ENCODE peak calls at places on chromosomes 6 and 20, in nine cellular contexts. N is stomach; T is esophagus muscularis mucosa; R is mesendoderm; F is effector memory CD4-positive, alpha-beta T cell; P is MM.1S; V is cardiac muscle cell; B is AG04450; I is pancreas. S is an unnamed sample.

GRCh38 chr6:158506577-158506976 is 53.3 kb upstream of the TMEM181 start:
- DNase-seq in N (no peak), T (no peak), R (peak), F (no peak), P (no peak), V (no peak), B (no peak), I (no peak), S (no peak)

GRCh38 chr6:2749972-2750600 is 636 bp downstream of the MYLK4 start:
- DNase-seq in N (peak), T (no peak), R (peak), F (peak), P (peak), V (peak), B (no peak), I (peak), S (no peak)

GRCh38 chr6:105896052-105896820 is 189.9 kb upstream of the PRDM1 start:
- DNase-seq in N (no peak), T (peak), R (peak), F (no peak), P (no peak), V (no peak), B (no peak), I (no peak), S (no peak)

GRCh38 chr6:68876792-68877493 is 241.9 kb downstream of the ADGRB3 start:
- DNase-seq in N (no peak), T (no peak), R (peak), F (no peak), P (peak), V (peak), B (no peak), I (no peak), S (no peak)

GRCh38 chr20:2816030-2816582 is at the start of gene TMEM239:
- DNase-seq in N (no peak), T (no peak), R (no peak), F (no peak), P (no peak), V (no peak), B (no peak), I (no peak), S (no peak)

GRCh38 chr6:134491473-134491872 is 173.6 kb upstream of the SGK1 start:
- DNase-seq in N (no peak), T (no peak), R (no peak), F (no peak), P (no peak), V (peak), B (no peak), I (no peak), S (no peak)

GRCh38 chr20:20480689-20481088 is 112.8 kb downstream of the INSM1 start:
- DNase-seq in N (no peak), T (no peak), R (no peak), F (no peak), P (no peak), V (peak), B (no peak), I (no peak), S (no peak)

GRCh38 chr6:39231844-39232243 is 2.6 kb upstream of the KCNK5 start:
- DNase-seq in N (no peak), T (no peak), R (peak), F (no peak), P (no peak), V (no peak), B (no peak), I (no peak), S (no peak)

GRCh38 chr6:53035549-53036213 is 29.5 kb upstream of the FBXO9 start:
- DNase-seq in N (no peak), T (no peak), R (peak), F (no peak), P (no peak), V (peak), B (no peak), I (no peak), S (no peak)

GRCh38 chr6:304833-305370 is 12.6 kb downstream of the DUSP22 start:
- DNase-seq in N (no peak), T (no peak), R (no peak), F (no peak), P (no peak), V (no peak), B (no peak), I (no peak), S (no peak)

GRCh38 chr6:74991573-74992332 is 214.1 kb downstream of the COL12A1 start:
- DNase-seq in N (no peak), T (no peak), R (peak), F (no peak), P (no peak), V (peak), B (no peak), I (no peak), S (no peak)

GRCh38 chr6:106527979-106528378 is 101.3 kb downstream of the RTN4IP1 start:
- DNase-seq in N (no peak), T (no peak), R (no peak), F (no peak), P (no peak), V (peak), B (peak), I (no peak), S (no peak)

GRCh38 chr6:7505196-7505699 is 36.2 kb upstream of the DSP start:
- DNase-seq in N (peak), T (no peak), R (peak), F (no peak), P (no peak), V (peak), B (no peak), I (no peak), S (no peak)

GRCh38 chr6:79665725-79666551 is 34.8 kb downstream of the SH3BGRL2 start:
- DNase-seq in N (no peak), T (no peak), R (no peak), F (no peak), P (no peak), V (no peak), B (no peak), I (no peak), S (no peak)

GRCh38 chr6:92315312-92315711 is 1104.0 kb downstream of the EPHA7 start:
- DNase-seq in N (no peak), T (no peak), R (no peak), F (no peak), P (no peak), V (no peak), B (no peak), I (no peak), S (no peak)

GRCh38 chr6:14232889-14233288 is 115.3 kb downstream of the CD83 start:
- DNase-seq in N (no peak), T (no peak), R (no peak), F (no peak), P (no peak), V (no peak), B (no peak), I (no peak), S (no peak)

GRCh38 chr20:16293590-16293989 is 279.7 kb downstream of the KIF16B start:
- DNase-seq in N (no peak), T (peak), R (no peak), F (no peak), P (no peak), V (no peak), B (peak), I (no peak), S (no peak)

GRCh38 chr6:143592335-143592734 is 80.8 kb upstream of the FUCA2 start:
- DNase-seq in N (no peak), T (no peak), R (peak), F (no peak), P (no peak), V (no peak), B (no peak), I (no peak), S (no peak)

DNA sequence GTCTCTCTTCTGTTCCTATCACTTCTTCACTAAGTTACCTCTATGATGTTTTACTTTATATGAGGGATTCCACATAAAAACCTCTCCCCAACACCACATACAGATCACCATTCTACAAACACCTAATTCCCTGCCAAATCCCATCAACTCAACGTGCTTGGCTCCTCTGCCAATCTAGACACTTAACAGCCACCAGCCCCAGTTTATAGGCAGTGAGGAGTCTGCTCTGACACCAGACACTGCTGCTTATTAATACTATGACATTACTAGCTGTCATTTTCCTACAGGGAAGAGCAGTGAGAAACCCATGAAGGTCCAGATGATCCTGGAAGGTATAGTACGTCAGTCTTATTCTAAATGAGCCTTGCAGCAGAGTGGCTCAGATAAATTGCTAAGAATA is 104.3 kb downstream of the CHD6 start:
- DNase-seq in N (no peak), T (no peak), R (no peak), F (no peak), P (no peak), V (no peak), B (no peak), I (no peak), S (no peak)
- H3K27ac ChIP-seq in N (no peak), T (no peak), R (no peak), F (no peak), P (no peak), V (no peak), B (no peak), I (no peak), S (no peak)

GRCh38 chr20:24832518-24832917 is 116.6 kb upstream of the CST7 start:
- DNase-seq in N (no peak), T (no peak), R (no peak), F (no peak), P (no peak), V (no peak), B (no peak), I (no peak), S (no peak)
- H3K27ac ChIP-seq in N (no peak), T (no peak), R (no peak), F (no peak), P (no peak), V (no peak), B (no peak), I (no peak), S (no peak)

GRCh38 chr20:32204485-32205115 is 2.9 kb downstream of the PLAGL2 start:
- DNase-seq in N (no peak), T (no peak), R (no peak), F (no peak), P (no peak), V (no peak), B (no peak), I (no peak), S (no peak)

GRCh38 chr20:32199006-32199405 is 8.5 kb downstream of the PLAGL2 start:
- DNase-seq in N (no peak), T (no peak), R (no peak), F (no peak), P (no peak), V (no peak), B (no peak), I (no peak), S (no peak)

GRCh38 chr20:32203556-32204484 is 3.7 kb downstream of the PLAGL2 start:
- DNase-seq in N (peak), T (no peak), R (no peak), F (no peak), P (no peak), V (peak), B (no peak), I (no peak), S (no peak)

GRCh38 chr20:32201296-32201976 is 6.1 kb downstream of the PLAGL2 start:
- DNase-seq in N (no peak), T (no peak), R (no peak), F (no peak), P (no peak), V (no peak), B (no peak), I (no peak), S (no peak)

DNA sequence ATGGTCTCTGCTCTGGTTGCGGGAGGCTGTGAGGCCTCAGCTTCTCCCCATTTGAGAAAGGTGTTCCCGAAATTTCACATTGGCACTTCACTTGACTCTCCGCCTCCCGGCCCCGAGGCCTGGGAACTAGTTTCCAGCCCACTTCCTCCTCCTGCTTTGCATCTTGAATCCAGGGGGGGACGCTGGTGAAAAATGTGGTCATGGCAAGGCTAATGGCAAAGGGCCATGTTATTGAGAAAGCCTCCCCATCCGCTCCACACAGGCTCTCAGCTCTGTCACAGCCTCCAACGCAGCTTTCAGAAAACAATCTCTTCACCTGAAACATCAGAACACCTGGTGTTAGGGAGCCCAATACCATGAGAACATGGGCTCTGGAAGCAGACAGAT is 5.6 kb downstream of the PLAGL2 start:
- DNase-seq in N (no peak), T (no peak), R (no peak), F (no peak), P (no peak), V (peak), B (no peak), I (no peak), S (no peak)
- H3K27ac ChIP-seq in N (peak), T (no peak), R (no peak), F (no peak), P (no peak), V (no peak), B (no peak), I (no peak), S (no peak)

GRCh38 chr20:25272223-25273000 is 24.5 kb downstream of the PYGB start:
- DNase-seq in N (peak), T (no peak), R (no peak), F (no peak), P (no peak), V (no peak), B (no peak), I (no peak), S (no peak)

GRCh38 chr20:25274481-25274880 is 26.6 kb downstream of the PYGB start:
- DNase-seq in N (peak), T (no peak), R (no peak), F (no peak), P (no peak), V (no peak), B (no peak), I (peak), S (no peak)

GRCh38 chr20:25273541-25274358 is 25.9 kb downstream of the PYGB start:
- DNase-seq in N (peak), T (no peak), R (no peak), F (no peak), P (no peak), V (no peak), B (no peak), I (no peak), S (peak)

GRCh38 chr20:25271486-25272222 is 23.8 kb downstream of the PYGB start:
- DNase-seq in N (peak), T (no peak), R (no peak), F (no peak), P (no peak), V (no peak), B (no peak), I (no peak), S (no peak)

GRCh38 chr20:25273046-25273445 is 25.2 kb downstream of the PYGB start:
- DNase-seq in N (peak), T (no peak), R (no peak), F (no peak), P (no peak), V (no peak), B (no peak), I (no peak), S (peak)
- H3K27ac ChIP-seq in N (peak), T (peak), R (no peak), F (no peak), P (no peak), V (no peak), B (no peak), I (no peak), S (peak)

DNA sequence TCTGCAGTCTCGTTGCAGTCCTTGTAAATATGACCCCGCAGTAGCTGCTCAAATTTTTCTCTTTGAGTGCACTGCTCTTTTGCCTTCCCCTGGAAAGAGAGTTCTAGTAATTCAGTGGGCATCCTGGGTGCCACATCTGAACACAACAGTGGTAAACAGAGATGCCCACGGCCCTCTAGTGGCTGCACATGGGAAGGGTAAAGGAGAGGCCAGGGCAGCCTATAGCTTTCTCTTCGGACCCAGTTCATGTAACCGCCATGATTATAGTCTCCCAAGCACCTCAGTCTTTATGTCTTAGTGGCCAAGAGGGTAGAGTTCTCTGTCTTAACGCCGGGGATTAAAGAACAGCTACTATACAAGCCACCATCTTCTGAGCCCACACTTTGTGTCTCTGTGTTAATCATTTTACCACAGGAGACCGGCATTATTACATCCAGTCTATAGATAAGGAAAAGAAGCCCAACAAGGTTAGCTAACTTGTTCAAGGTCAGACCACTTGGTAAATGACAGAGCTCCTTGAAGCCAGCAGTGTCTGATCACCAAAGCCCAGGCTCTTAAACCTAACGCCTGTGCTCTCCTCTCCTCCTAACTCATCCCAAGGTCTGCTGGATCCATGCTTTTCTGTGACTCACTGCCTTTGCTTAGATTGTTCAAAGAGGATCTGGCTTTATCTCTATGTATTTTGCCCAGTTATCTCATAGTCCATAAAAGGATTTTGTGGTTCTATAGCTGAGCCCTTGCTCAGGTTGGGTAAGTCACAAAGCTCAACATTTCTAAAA is 81.8 kb downstream of the ISM1 start:
- DNase-seq in N (no peak), T (no peak), R (peak), F (no peak), P (peak), V (peak), B (no peak), I (no peak), S (no peak)
- H3K27ac ChIP-seq in N (no peak), T (no peak), R (no peak), F (no peak), P (no peak), V (no peak), B (no peak), I (no peak), S (no peak)

GRCh38 chr20:50408526-50409364 is 101.4 kb upstream of the PTPN1 start:
- DNase-seq in N (no peak), T (no peak), R (no peak), F (no peak), P (no peak), V (no peak), B (no peak), I (no peak), S (no peak)
- H3K27ac ChIP-seq in N (peak), T (peak), R (no peak), F (no peak), P (no peak), V (no peak), B (no peak), I (no peak), S (no peak)

DNA sequence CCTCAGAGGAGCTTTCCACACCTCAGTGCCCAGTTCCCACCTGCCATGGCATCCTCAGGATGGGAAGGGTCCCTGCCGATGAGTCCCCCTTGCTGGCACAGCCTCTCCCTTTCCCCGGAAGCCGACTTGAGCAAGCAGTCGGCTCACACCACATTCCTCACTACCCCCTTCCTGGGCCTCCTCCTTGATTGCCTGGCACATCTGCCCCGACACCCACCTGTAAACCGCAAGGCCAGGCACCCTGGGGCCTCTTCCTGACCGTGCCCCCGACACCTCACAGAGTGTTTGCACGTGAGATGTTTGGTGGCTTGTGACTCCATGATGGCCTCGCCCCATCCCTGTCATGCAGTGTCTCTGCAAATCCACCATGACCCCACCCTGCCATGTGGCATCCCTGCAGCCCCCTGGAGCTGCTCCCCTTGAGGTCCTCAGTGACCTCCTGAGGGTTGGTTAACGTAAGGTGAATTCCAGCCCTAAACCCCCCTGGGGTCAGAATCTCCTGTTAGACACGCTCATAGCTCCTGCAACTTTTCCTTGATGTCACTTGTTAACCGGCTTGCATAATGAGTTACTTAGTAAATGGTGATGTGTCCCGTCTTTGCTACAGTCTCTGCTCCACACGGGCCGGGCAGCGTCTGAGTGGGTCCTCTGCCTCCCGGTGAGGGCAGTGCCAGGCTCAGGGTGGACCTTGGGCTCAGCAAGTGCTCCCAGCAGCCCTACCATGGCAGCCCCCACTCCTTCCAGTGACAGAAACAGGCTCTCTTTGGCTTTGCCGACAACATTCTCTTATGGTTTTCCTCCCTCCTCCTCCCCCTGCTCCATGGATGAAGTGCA is 115.9 kb upstream of the FRMD1 start:
- DNase-seq in N (peak), T (no peak), R (no peak), F (no peak), P (no peak), V (no peak), B (no peak), I (no peak), S (no peak)
- H3K27ac ChIP-seq in N (no peak), T (no peak), R (no peak), F (no peak), P (no peak), V (no peak), B (no peak), I (no peak), S (no peak)

GRCh38 chr20:44573501-44573869 is 8.9 kb upstream of the PKIG start:
- DNase-seq in N (no peak), T (no peak), R (no peak), F (no peak), P (no peak), V (no peak), B (no peak), I (no peak), S (no peak)
- H3K27ac ChIP-seq in N (peak), T (peak), R (no peak), F (no peak), P (no peak), V (peak), B (peak), I (no peak), S (peak)

GRCh38 chr6:42279966-42280629 is 62.4 kb upstream of the MRPS10 start:
- DNase-seq in N (peak), T (no peak), R (peak), F (no peak), P (no peak), V (peak), B (no peak), I (no peak), S (no peak)
- H3K27ac ChIP-seq in N (peak), T (peak), R (no peak), F (no peak), P (no peak), V (peak), B (peak), I (no peak), S (no peak)

DNA sequence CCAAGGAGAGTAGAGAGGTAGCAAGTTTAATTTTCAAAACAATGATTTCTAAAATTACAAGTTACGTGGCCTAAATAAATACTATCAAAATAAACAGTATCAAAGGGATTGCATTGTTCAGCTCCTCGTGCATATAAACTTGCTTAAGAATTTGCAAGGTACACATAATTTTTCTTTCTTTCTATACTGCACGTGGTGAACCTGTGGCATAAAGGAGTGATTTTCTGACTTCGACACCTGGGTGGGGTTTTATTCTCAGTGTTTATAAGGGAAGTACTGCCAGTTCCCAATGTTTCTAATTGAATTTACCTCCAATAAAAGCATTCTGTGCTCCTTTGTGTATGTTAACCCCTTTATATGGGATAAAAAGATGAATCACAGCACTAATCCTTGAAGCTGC is 50.1 kb upstream of the C20orf144 start:
- DNase-seq in N (no peak), T (no peak), R (no peak), F (no peak), P (no peak), V (no peak), B (no peak), I (no peak), S (no peak)
- H3K27ac ChIP-seq in N (no peak), T (no peak), R (no peak), F (no peak), P (no peak), V (no peak), B (no peak), I (no peak), S (no peak)

S was measured in substantia nigra.